ENCODE peak calls at places on chromosomes 12 and 14, in eight cellular contexts. Q is CD8-positive, alpha-beta T cell; J is H1; C is sigmoid colon; A is A549; B is GM06990; W is WTC11; L is choroid plexus epithelial cell. I is an unnamed sample.

GRCh38 chr14:23141706-23142467 is 22.8 kb upstream of the CEBPE start:
- DNase-seq in Q (no peak), J (no peak), C (peak; percentile 83), A (peak; percentile 34), B (no peak), W (no peak), L (peak; percentile 40), I (no peak)

GRCh38 chr14:58193542-58193941 is 6.4 kb upstream of the ACTR10 start:
- DNase-seq in Q (no peak), J (no peak), C (no peak), A (no peak), B (no peak), W (no peak), L (no peak), I (no peak)

GRCh38 chr14:69135133-69135532 is 17.8 kb downstream of the DCAF5 start:
- DNase-seq in Q (no peak), J (no peak), C (no peak), A (no peak), B (no peak), W (no peak), L (no peak), I (no peak)

GRCh38 chr12:74412607-74413230 is 124.9 kb upstream of the ATXN7L3B start:
- DNase-seq in Q (no peak), J (no peak), C (no peak), A (no peak), B (peak; percentile 10), W (no peak), L (peak; percentile 36), I (no peak)

GRCh38 chr14:50658203-50658602 is 9.9 kb downstream of the SAV1 start:
- DNase-seq in Q (no peak), J (no peak), C (no peak), A (no peak), B (no peak), W (no peak), L (peak; percentile 85), I (no peak)

GRCh38 chr12:26821212-26821701 is 11.7 kb downstream of the ITPR2 start:
- DNase-seq in Q (no peak), J (no peak), C (no peak), A (no peak), B (no peak), W (no peak), L (peak; percentile 46), I (no peak)

GRCh38 chr14:28987516-28987915 is 220.9 kb downstream of the FOXG1 start:
- DNase-seq in Q (no peak), J (no peak), C (no peak), A (no peak), B (no peak), W (no peak), L (peak; percentile 16), I (no peak)

GRCh38 chr12:39287817-39288216 is 155.1 kb downstream of the KIF21A start:
- DNase-seq in Q (no peak), J (no peak), C (no peak), A (no peak), B (no peak), W (no peak), L (no peak), I (no peak)

GRCh38 chr12:82425241-82425640 is 66.9 kb downstream of the METTL25 start:
- DNase-seq in Q (no peak), J (no peak), C (no peak), A (no peak), B (no peak), W (no peak), L (peak; percentile 68), I (no peak)

GRCh38 chr12:65171870-65172269 is 2.5 kb downstream of the LEMD3 start:
- DNase-seq in Q (no peak), J (no peak), C (no peak), A (no peak), B (no peak), W (no peak), L (peak; percentile 8), I (no peak)

GRCh38 chr12:4270670-4271432 is 2.7 kb upstream of the CCND2 start:
- DNase-seq in Q (no peak), J (no peak), C (peak; percentile 83), A (no peak), B (peak; percentile 67), W (peak; percentile 74), L (no peak), I (no peak)

GRCh38 chr12:121748218-121748570 is 35.6 kb downstream of the TMEM120B start:
- DNase-seq in Q (no peak), J (no peak), C (no peak), A (peak; percentile 64), B (no peak), W (peak; percentile 46), L (no peak), I (no peak)

GRCh38 chr14:39175445-39176262 is 600 bp downstream of the PNN start:
- DNase-seq in Q (peak; percentile 3), J (no peak), C (no peak), A (peak; percentile 38), B (peak; percentile 80), W (peak; percentile 52), L (peak; percentile 39), I (peak; percentile 75)

GRCh38 chr12:94649349-94650142 is 811 bp downstream of the TMCC3 start:
- DNase-seq in Q (no peak), J (no peak), C (peak; percentile 72), A (peak; percentile 34), B (peak; percentile 60), W (peak; percentile 47), L (peak; percentile 55), I (peak; percentile 79)

GRCh38 chr14:100313045-100313400 is 6.8 kb upstream of the SLC25A29 start:
- DNase-seq in Q (no peak), J (no peak), C (no peak), A (no peak), B (no peak), W (no peak), L (no peak), I (no peak)

GRCh38 chr12:24380122-24380521 is 430.7 kb upstream of the SOX5 start:
- DNase-seq in Q (no peak), J (no peak), C (no peak), A (no peak), B (no peak), W (no peak), L (peak; percentile 55), I (no peak)

GRCh38 chr12:54549774-54550451 is 512 bp downstream of the PDE1B start:
- DNase-seq in Q (no peak), J (no peak), C (peak; percentile 69), A (no peak), B (no peak), W (peak; percentile 42), L (no peak), I (no peak)

GRCh38 chr12:6317693-6318439 is 7.4 kb downstream of the PLEKHG6 start:
- DNase-seq in Q (no peak), J (no peak), C (no peak), A (no peak), B (no peak), W (no peak), L (no peak), I (no peak)

DNA sequence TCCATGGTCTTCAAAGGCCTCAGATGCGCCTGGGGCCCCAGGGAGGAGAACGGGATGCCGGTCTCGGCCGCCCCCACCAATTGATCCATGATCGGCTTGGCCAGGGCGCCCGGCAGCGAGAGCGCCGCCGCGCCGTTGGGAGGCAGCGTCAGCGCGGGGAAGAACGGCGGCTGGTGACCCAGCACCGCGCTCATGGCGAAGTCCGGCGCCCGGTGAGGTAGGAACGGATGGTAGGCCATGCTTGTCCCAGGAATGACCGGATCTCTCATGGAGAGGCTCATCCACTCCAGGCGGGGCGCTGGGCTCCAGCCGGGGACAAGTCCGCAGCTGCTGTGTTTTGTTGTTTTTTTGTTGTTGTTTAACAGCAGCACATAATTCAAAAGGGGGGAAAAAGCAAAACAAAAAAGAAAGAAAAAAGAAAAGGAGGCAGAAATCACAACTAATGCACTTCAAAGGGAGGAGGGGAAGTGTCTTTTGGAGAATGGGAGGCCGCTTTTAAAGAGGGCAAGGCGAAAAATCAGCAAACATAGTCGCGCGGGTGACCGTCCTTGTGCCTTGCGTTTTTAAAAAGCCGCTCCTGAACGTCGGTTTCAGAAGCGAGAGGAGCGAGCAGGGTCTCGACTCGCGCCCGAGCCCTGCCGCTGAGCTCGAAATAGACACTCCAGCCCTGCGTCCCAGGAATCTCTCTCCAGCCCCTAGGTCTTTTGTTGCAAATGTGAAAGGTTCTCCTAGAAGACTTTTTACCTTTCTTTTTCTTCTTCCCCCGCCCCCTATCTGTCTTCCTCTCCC is 861 bp downstream of the TBX3 start:
- DNase-seq in Q (no peak), J (no peak), C (no peak), A (peak; percentile 49), B (no peak), W (no peak), L (peak; percentile 47), I (no peak)
- TF ChIP-seq CTCF in Q (no peak), J (no peak), C (peak; percentile 16), A (no peak), B (no peak), W (no peak), L (no peak), I (no peak)

DNA sequence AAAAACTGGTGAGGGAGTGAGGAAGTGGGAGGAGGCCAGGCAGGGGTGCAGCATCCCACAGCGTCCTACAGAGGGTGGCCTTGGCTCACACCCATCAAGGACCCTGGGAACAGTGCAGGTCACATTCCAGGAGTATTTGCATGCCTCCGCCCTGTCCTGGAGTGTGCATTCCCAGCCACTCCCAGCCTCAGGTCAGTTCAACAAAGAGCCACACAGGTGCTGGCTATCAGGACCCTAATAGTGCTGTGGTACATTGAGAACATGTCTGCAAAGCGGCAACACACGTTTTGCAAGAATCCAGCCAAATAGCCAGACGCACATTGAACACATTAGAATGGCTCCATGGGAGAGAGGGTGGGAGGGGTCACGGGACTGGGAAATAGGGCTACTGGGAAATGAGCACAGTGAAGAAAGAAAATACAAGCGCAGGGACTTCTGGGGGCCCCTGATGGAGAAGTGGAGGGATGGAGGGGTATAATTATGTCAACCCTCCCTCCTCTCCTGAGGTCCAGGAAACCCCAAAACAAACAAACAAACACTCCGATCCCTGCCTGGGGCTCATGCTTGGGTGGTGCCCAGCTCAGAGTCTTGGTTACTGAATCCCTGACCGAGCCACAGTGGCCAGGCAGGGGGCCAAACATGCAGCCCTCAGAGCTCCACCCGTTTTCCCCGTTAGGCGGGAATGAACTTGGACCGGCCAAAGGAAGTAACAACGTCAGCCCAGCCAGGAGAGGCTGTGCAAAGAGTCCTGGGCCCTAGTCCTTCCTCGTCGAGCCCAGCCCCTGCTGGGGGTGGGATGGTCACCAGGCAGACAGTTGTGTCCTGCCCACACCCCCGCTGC is 36.4 kb downstream of the CMKLR1 start:
- DNase-seq in Q (no peak), J (peak; percentile 41), C (peak; percentile 92), A (no peak), B (no peak), W (peak; percentile 57), L (peak; percentile 63), I (no peak)
- TF ChIP-seq CTCF in Q (no peak), J (peak; percentile 27), C (no peak), A (no peak), B (no peak), W (no peak), L (peak; percentile 17), I (no peak)

DNA sequence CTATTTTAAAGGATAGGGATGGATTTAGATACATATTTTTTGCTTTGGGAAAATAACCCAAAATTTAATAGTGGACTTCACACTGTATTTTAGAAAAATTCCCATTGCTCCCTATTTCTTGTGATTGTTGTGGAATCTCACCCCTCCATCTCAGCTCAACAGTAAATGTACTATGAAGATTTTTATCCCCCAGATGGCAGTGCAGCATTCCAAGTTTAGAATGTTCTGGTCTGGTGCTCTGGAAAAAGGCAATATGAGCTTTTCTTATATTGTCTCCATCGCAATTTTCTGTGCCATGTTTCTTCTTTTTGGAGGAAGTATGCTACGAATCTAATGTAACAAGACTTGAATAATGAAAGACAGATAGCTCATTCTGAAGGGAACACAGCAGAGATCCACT is 471.7 kb upstream of the SYT1 start:
- DNase-seq in Q (no peak), J (no peak), C (no peak), A (no peak), B (no peak), W (no peak), L (peak; percentile 73), I (no peak)
- TF ChIP-seq CTCF in Q (no peak), J (peak; percentile 13), C (no peak), A (peak; percentile 57), B (no peak), W (no peak), L (peak; percentile 65), I (peak; percentile 47)

GRCh38 chr12:45284096-45284901 is 68.4 kb downstream of the ANO6 start:
- DNase-seq in Q (no peak), J (no peak), C (no peak), A (no peak), B (no peak), W (peak; percentile 36), L (peak; percentile 91), I (no peak)
- TF ChIP-seq CTCF in Q (no peak), J (peak; percentile 33), C (no peak), A (no peak), B (no peak), W (no peak), L (peak; percentile 54), I (peak; percentile 42)

I was measured in type B pancreatic cell.